ENCODE peak calls at places on chromosomes 7 and 10, in eight cellular contexts. D, R, C, L, M, I, Y and T are unnamed samples.

GRCh38 chr7:1422512-1423265 is 36.6 kb downstream of the MICALL2 start:
- DNase-seq in R (no peak), L (no peak), D (no peak), I (no peak), C (no peak), M (no peak), Y (no peak), T (no peak)

GRCh38 chr10:28177944-28178637 is 124.8 kb downstream of the MPP7 start:
- DNase-seq in R (peak), I (no peak), M (no peak), C (no peak), Y (no peak), D (peak), L (peak), T (no peak)

GRCh38 chr10:96082153-96082552 is 38.8 kb downstream of the CCNJ start:
- DNase-seq in M (no peak), I (no peak), R (no peak), C (no peak), L (no peak), Y (no peak), D (no peak), T (no peak)

GRCh38 chr7:118872568-118872967 is 648.1 kb downstream of the ANKRD7 start:
- DNase-seq in I (no peak), D (no peak), L (peak), R (no peak), M (no peak), C (no peak), Y (no peak), T (no peak)

GRCh38 chr10:47255033-47255813 is 44.8 kb upstream of the GDF10 start:
- DNase-seq in I (no peak), D (no peak), Y (no peak), R (no peak), L (no peak), C (no peak), M (no peak), T (no peak)

GRCh38 chr7:91264924-91265681 is 870 bp downstream of the FZD1 start:
- DNase-seq in Y (peak), C (peak), R (peak), M (peak), L (peak), D (peak), I (peak), T (peak)

GRCh38 chr10:4066581-4067403 is 281.8 kb upstream of the KLF6 start:
- DNase-seq in Y (no peak), M (no peak), I (no peak), D (no peak), R (no peak), C (no peak), L (no peak), T (peak)

GRCh38 chr10:98376485-98376884 is 38.5 kb downstream of the PYROXD2 start:
- DNase-seq in C (no peak), I (no peak), D (no peak), L (no peak), R (no peak), M (no peak), Y (no peak), T (no peak)

GRCh38 chr10:58660577-58661255 is 148.0 kb downstream of the BICC1 start:
- DNase-seq in C (no peak), Y (no peak), I (no peak), D (peak), R (no peak), M (no peak), L (peak), T (no peak)

GRCh38 chr10:132167976-132168375 is 18.8 kb upstream of the DPYSL4 start:
- DNase-seq in M (no peak), I (peak), Y (no peak), C (no peak), D (no peak), L (no peak), R (no peak), T (no peak)

GRCh38 chr7:110071219-110071618 is 1019.7 kb upstream of the LRRN3 start:
- DNase-seq in I (no peak), Y (no peak), R (no peak), C (no peak), M (no peak), L (no peak), D (no peak), T (no peak)